ENCODE peak calls at places on chromosomes 1 and 21, in nine cellular contexts. E is stomach; H is cardiac muscle cell; K is tibial nerve; Q is hepatocyte; U is CD8-positive, alpha-beta memory T cell; Z is tibial artery; S is heart left ventricle; J is adrenal gland. Y is an unnamed sample. For H3K9me3, the result is how much of the 10 kb centered on the place peaks cover.

GRCh38 chr1:39238476-39238875 is 34.0 kb downstream of the MACF1 start:
- DNase-seq in J (peak), Q (peak), S (peak), U (no peak), E (no peak), K (no peak), H (peak), Z (no peak), Y (peak)

GRCh38 chr1:177669161-177669560 is 300.7 kb downstream of the SEC16B start:
- DNase-seq in S (no peak), H (no peak), K (no peak), E (no peak), Q (no peak), J (no peak), Z (no peak), U (no peak), Y (no peak)

GRCh38 chr1:19435181-19435580 is 50.2 kb downstream of the CAPZB start:
- DNase-seq in Z (no peak), H (peak), K (no peak), U (no peak), E (no peak), J (no peak), Q (peak), S (no peak), Y (no peak)

GRCh38 chr1:150152772-150153461 is 3.2 kb downstream of the PLEKHO1 start:
- DNase-seq in H (peak), Z (no peak), U (no peak), S (peak), J (peak), Q (no peak), K (no peak), E (no peak), Y (no peak)

GRCh38 chr21:16302851-16303282 is 573.1 kb downstream of the USP25 start:
- DNase-seq in J (peak), Q (peak), Z (peak), H (peak), E (no peak), K (no peak), U (no peak), S (peak), Y (no peak)

GRCh38 chr1:102941364-102941947 is 166.9 kb downstream of the COL11A1 start:
- DNase-seq in E (no peak), S (no peak), K (no peak), U (no peak), Z (no peak), J (no peak), Q (no peak), H (no peak), Y (no peak)

GRCh38 chr1:232990176-232990723 is 39.8 kb downstream of the NTPCR start:
- DNase-seq in U (no peak), H (no peak), K (no peak), E (no peak), J (no peak), Z (no peak), S (no peak), Q (no peak), Y (no peak)

GRCh38 chr1:150577557-150578277 is 1.7 kb downstream of the MCL1 start:
- DNase-seq in U (peak), Z (no peak), H (peak), J (no peak), Q (peak), K (no peak), E (no peak), S (no peak), Y (no peak)

GRCh38 chr1:160494620-160495019 is 28.4 kb downstream of the SLAMF6 start:
- DNase-seq in U (no peak), H (peak), E (peak), S (no peak), Q (peak), J (no peak), Z (no peak), K (no peak), Y (no peak)

GRCh38 chr1:52631759-52632331 is 1.1 kb upstream of the SHISAL2A start:
- DNase-seq in Z (no peak), E (no peak), K (no peak), H (peak), J (no peak), Q (peak), U (peak), S (no peak), Y (no peak)

GRCh38 chr1:210687582-210688279 is 359.0 kb downstream of the HHAT start:
- DNase-seq in E (no peak), U (no peak), K (no peak), Q (no peak), H (no peak), S (no peak), J (no peak), Z (no peak), Y (no peak)

GRCh38 chr1:182629674-182630073 is 25.5 kb upstream of the RGS16 start:
- DNase-seq in E (no peak), Z (no peak), H (no peak), Q (no peak), S (no peak), J (no peak), U (peak), K (no peak), Y (no peak)

GRCh38 chr1:210448293-210448892 is 119.7 kb downstream of the HHAT start:
- DNase-seq in Q (peak), S (no peak), Z (no peak), E (no peak), J (peak), H (peak), U (peak), K (no peak), Y (peak)

GRCh38 chr1:16075337-16076002 is 2.0 kb upstream of the FAM131C start:
- DNase-seq in H (peak), Q (peak), Z (peak), J (peak), K (no peak), S (peak), E (peak), U (no peak), Y (no peak)

GRCh38 chr21:38376235-38376634 is 119.4 kb downstream of the KCNJ15 start:
- DNase-seq in U (no peak), S (peak), J (no peak), H (no peak), K (no peak), Q (no peak), E (no peak), Z (no peak), Y (no peak)

GRCh38 chr1:156477526-156478249 is 22.9 kb downstream of the MEF2D start:
- DNase-seq in Z (no peak), Q (no peak), U (no peak), S (peak), K (no peak), J (no peak), E (no peak), H (no peak), Y (no peak)

GRCh38 chr1:2966435-2966834 is 54.8 kb upstream of the ACTRT2 start:
- DNase-seq in S (no peak), U (no peak), E (no peak), Q (no peak), K (no peak), Z (peak), H (no peak), J (no peak), Y (no peak)
- H3K9me3 ChIP-seq in S (under half), U (under half), E (under half), Q (under half), K (under half), Z (under half), H (under half), J (under half), Y (under half)

DNA sequence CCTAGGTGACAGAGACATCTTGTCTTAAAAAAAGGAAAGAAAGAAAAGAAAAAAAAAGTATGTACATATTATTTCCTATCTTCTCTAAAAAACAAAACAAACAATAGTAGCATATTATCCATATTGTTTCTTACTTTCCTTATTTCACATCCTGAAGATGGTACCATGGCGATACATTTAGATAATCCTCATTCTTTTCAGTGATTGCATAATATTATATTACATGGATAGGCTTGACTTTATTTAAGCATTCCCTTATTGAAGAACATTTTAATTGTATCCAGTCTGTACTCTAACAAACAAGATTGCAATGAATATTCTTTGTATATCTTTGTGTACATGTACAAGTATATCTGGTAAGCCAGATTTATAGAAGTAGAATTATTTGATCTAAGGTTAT is 82.9 kb upstream of the PUM1 start:
- DNase-seq in H (no peak), S (no peak), U (no peak), Q (no peak), E (no peak), K (no peak), Z (no peak), J (no peak), Y (no peak)
- H3K27ac ChIP-seq in H (no peak), S (no peak), U (no peak), Q (no peak), E (no peak), K (no peak), Z (no peak), J (no peak), Y (no peak)

GRCh38 chr21:10616535-10616934 is 95.2 kb downstream of the TPTE start:
- DNase-seq in S (no peak), J (no peak), Z (no peak), H (no peak), E (no peak), Q (no peak), U (no peak), K (no peak), Y (no peak)
- H3K9me3 ChIP-seq in S (under half), J (under half), Z (under half), H (under half), E (half or more), Q (under half), U (under half), K (under half), Y (under half)

DNA sequence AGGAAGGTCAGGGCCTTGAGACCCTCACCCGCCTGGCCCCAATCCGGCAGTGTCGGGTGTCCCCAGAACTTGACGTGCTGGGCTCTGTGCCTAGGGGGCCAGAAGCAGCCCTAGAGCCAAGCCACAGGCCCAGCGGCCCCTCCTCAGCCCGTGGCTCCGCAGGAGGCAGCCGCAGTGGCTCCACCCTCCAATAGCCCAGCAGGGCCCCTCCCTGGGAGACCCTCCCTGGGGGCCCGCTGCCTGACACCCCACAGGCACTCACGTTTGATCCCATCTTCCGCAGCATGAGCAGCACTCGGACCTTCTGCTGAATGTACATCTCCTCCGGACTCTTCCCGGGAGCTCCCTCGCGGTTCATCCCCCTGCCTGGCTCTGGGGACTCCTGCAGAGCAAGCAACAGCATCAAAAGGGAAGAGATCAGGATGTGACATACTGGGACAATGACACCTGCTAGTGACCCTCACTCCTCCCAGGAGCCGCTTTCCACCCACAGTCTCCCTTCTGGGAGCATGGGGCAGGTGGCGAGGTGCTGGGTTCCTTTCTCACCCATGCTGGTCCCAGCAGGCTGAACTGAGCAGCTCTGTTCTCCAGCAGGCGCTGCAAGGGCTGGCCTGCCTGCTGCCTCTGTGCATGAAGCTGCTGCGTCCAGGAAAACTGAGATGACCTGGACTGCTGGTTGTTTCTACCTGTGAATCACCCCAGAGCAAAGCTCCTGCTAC is 38.2 kb downstream of the CTNNBIP1 start:
- DNase-seq in E (no peak), H (no peak), S (no peak), U (no peak), K (no peak), J (no peak), Q (no peak), Z (no peak), Y (no peak)
- H3K27ac ChIP-seq in E (no peak), H (no peak), S (no peak), U (no peak), K (no peak), J (no peak), Q (no peak), Z (no peak), Y (no peak)

GRCh38 chr1:33065301-33065700 is 15.7 kb upstream of the AZIN2 start:
- DNase-seq in S (no peak), E (no peak), H (no peak), K (no peak), U (no peak), Z (no peak), Q (no peak), J (no peak), Y (no peak)

GRCh38 chr1:33057095-33057494 is 20.4 kb upstream of the AK2 start:
- DNase-seq in S (no peak), H (no peak), J (no peak), K (no peak), Z (no peak), E (no peak), Q (no peak), U (no peak), Y (no peak)

GRCh38 chr1:33060579-33061083 is 20.3 kb upstream of the AZIN2 start:
- DNase-seq in Q (no peak), E (no peak), S (peak), K (peak), J (peak), Z (no peak), U (no peak), H (peak), Y (peak)

GRCh38 chr1:33056426-33056825 is 19.7 kb upstream of the AK2 start:
- DNase-seq in J (no peak), K (no peak), H (no peak), E (no peak), Q (no peak), U (no peak), Z (no peak), S (no peak), Y (no peak)

GRCh38 chr1:33061827-33062226 is 19.1 kb upstream of the AZIN2 start:
- DNase-seq in U (no peak), H (no peak), K (no peak), E (no peak), Z (no peak), Q (no peak), S (no peak), J (no peak), Y (no peak)
- H3K9me3 ChIP-seq in U (under half), H (under half), K (under half), E (under half), Z (under half), Q (under half), S (under half), J (under half), Y (under half)

GRCh38 chr1:211924256-211924655 is 93.7 kb upstream of the LPGAT1 start:
- DNase-seq in E (no peak), Z (no peak), K (no peak), S (no peak), J (no peak), U (no peak), Q (no peak), H (no peak), Y (no peak)

GRCh38 chr1:211932581-211933010 is 102.0 kb upstream of the LPGAT1 start:
- DNase-seq in S (no peak), K (no peak), U (no peak), Z (no peak), H (no peak), E (no peak), J (no peak), Q (no peak), Y (no peak)

GRCh38 chr1:211925016-211925415 is 94.5 kb upstream of the LPGAT1 start:
- DNase-seq in Z (no peak), U (no peak), S (no peak), Q (peak), E (peak), J (no peak), H (no peak), K (no peak), Y (no peak)

GRCh38 chr1:211928993-211929637 is 98.6 kb upstream of the LPGAT1 start:
- DNase-seq in Z (no peak), U (no peak), Q (peak), E (peak), J (no peak), K (no peak), H (peak), S (no peak), Y (no peak)

GRCh38 chr1:211928222-211928856 is 97.8 kb upstream of the LPGAT1 start:
- DNase-seq in J (no peak), S (no peak), H (no peak), K (no peak), Q (peak), U (no peak), Z (no peak), E (peak), Y (no peak)
- H3K27ac ChIP-seq in J (no peak), S (no peak), H (no peak), K (no peak), Q (peak), U (peak), Z (no peak), E (peak), Y (no peak)

GRCh38 chr1:2830761-2831425 is 29.4 kb upstream of the TTC34 start:
- DNase-seq in E (no peak), U (no peak), Z (no peak), K (no peak), S (no peak), J (no peak), H (no peak), Q (no peak), Y (no peak)
- H3K9me3 ChIP-seq in E (under half), U (under half), Z (under half), K (under half), S (under half), J (under half), H (under half), Q (under half), Y (under half)

DNA sequence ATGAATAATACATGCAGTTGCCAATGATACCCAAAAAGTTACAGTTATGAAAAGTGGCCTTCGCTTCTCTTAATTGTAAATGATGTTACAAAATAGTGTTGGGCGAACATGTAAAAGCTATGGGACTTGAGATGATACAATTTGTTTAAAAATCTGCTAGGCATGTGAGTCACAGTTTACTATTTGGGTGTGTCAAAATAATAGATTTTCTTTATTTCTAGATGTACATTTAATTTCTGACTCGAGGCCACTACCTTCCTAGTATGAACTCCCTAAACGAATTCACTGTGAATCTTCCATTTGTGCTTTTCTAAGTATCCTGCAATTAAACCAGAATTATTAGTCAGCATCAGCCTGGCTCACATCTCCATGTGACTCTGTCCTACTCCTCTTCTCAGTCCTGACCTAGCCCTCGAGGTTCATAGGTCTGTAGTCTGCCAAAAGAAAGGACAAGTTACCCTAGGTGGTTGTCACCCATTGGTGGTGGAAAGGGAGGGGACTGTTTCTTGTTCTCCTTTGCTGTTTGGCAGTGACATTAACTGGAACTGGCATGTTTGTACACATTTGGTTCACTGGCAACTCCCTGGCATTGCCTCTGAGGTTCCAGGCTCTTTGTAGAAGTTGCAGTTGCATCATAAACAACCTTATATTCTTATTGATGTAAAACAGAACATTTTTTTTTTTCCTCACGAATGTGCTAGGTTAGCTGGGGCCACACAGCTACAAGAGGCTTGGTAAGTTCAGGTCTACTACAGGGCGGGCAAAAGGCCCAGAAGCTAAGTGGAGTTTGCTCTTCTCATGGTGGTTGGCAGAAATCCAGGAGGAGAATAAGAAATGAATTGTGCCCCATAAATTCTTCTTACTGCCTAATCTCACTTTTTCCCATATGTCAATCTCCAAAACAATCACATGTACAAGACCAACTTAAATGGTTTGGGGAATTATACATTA is 746.5 kb upstream of the ADAMTS5 start:
- DNase-seq in E (peak), S (no peak), Q (no peak), U (no peak), Z (no peak), K (no peak), H (no peak), J (no peak), Y (no peak)
- H3K27ac ChIP-seq in E (peak), S (no peak), Q (no peak), U (no peak), Z (no peak), K (no peak), H (no peak), J (no peak), Y (no peak)